ENCODE peak calls at places on chromosome 14, in four cellular contexts. W is HepG2, U is GM12878, S is K562. M is an unnamed sample.

GRCh38 chr14:52797653-52798052 is 6.2 kb upstream of the GNPNAT1 start:
- DNase-seq in W (no peak), U (no peak), S (no peak), M (no peak)

GRCh38 chr14:22303589-22304195 is 285.3 kb downstream of the DAD1 start:
- DNase-seq in W (no peak), U (no peak), S (peak; percentile 15), M (no peak)

GRCh38 chr14:41558527-41558926 is 48.1 kb upstream of the LRFN5 start:
- DNase-seq in W (no peak), U (no peak), S (no peak), M (no peak)

GRCh38 chr14:42200951-42201350 is 594.3 kb downstream of the LRFN5 start:
- DNase-seq in W (no peak), U (no peak), S (no peak), M (no peak)

GRCh38 chr14:23636317-23637211 is at the start of gene DHRS2:
- DNase-seq in W (peak; percentile 100), U (no peak), S (no peak), M (no peak)

GRCh38 chr14:23078692-23079116 is 16.2 kb downstream of the ACIN1 start:
- DNase-seq in W (peak; percentile 76), U (no peak), S (no peak), M (no peak)

GRCh38 chr14:32545109-32545857 is 216.2 kb downstream of the AKAP6 start:
- DNase-seq in W (no peak), U (no peak), S (no peak), M (no peak)

GRCh38 chr14:91805659-91806058 is 61.7 kb downstream of the TC2N start:
- DNase-seq in W (no peak), U (no peak), S (no peak), M (no peak)

GRCh38 chr14:69464829-69465228 is 19.7 kb upstream of the PLEKHD1 start:
- DNase-seq in W (no peak), U (no peak), S (no peak), M (no peak)

GRCh38 chr14:94548999-94549985 is 11.9 kb upstream of the SERPINA4 start:
- DNase-seq in W (peak; percentile 56), U (no peak), S (peak; percentile 64), M (peak; percentile 92)

GRCh38 chr14:31208546-31209424 is 1.2 kb upstream of the HECTD1 start:
- DNase-seq in W (no peak), U (no peak), S (no peak), M (no peak)

GRCh38 chr14:39094515-39094914 is 8.5 kb downstream of the SEC23A start:
- DNase-seq in W (no peak), U (no peak), S (no peak), M (no peak)

GRCh38 chr14:34043627-34044372 is 92.9 kb upstream of the EGLN3 start:
- DNase-seq in W (peak; percentile 99), U (peak; percentile 97), S (peak; percentile 61), M (no peak)

GRCh38 chr14:58071341-58071740 is 80.7 kb downstream of the ARMH4 start:
- DNase-seq in W (no peak), U (no peak), S (no peak), M (no peak)

GRCh38 chr14:32450919-32451675 is 122.0 kb downstream of the AKAP6 start:
- DNase-seq in W (no peak), U (no peak), S (no peak), M (no peak)

GRCh38 chr14:51283402-51283825 is 43.4 kb downstream of the TMX1 start:
- DNase-seq in W (peak; percentile 74), U (no peak), S (peak; percentile 62), M (no peak)

GRCh38 chr14:69242311-69243224 is 17.4 kb upstream of the GALNT16 start:
- DNase-seq in W (peak; percentile 60), U (peak; percentile 13), S (peak; percentile 55), M (peak; percentile 67)

GRCh38 chr14:66563731-66564130 is 55.8 kb downstream of the GPHN start:
- DNase-seq in W (no peak), U (no peak), S (no peak), M (no peak)

GRCh38 chr14:85601246-85601645 is 71.3 kb downstream of the FLRT2 start:
- DNase-seq in W (no peak), U (no peak), S (no peak), M (no peak)

GRCh38 chr14:103718572-103718971 is 3.0 kb downstream of the ZFYVE21 start:
- DNase-seq in W (no peak), U (no peak), S (no peak), M (no peak)

GRCh38 chr14:55221186-55221585 is 29.8 kb upstream of the DLGAP5 start:
- DNase-seq in W (no peak), U (no peak), S (no peak), M (no peak)

GRCh38 chr14:94633116-94633515 is 20.9 kb downstream of the SERPINA3 start:
- DNase-seq in W (no peak), U (no peak), S (no peak), M (no peak)

GRCh38 chr14:95483843-95484165 is 32.6 kb downstream of the SYNE3 start:
- DNase-seq in W (no peak), U (no peak), S (no peak), M (no peak)

GRCh38 chr14:103905861-103906456 is 22.3 kb upstream of the TDRD9 start:
- DNase-seq in W (no peak), U (no peak), S (no peak), M (peak; percentile 61)

GRCh38 chr14:95133282-95133681 is 24.0 kb downstream of the DICER1 start:
- DNase-seq in W (no peak), U (no peak), S (no peak), M (no peak)

GRCh38 chr14:51185180-51185579 is 54.9 kb upstream of the TMX1 start:
- DNase-seq in W (no peak), U (no peak), S (no peak), M (no peak)

GRCh38 chr14:48937796-48938195 is 648.4 kb downstream of the RPS29 start:
- DNase-seq in W (no peak), U (no peak), S (no peak), M (no peak)

GRCh38 chr14:95758331-95758730 is 44.4 kb upstream of the TCL1A start:
- DNase-seq in W (no peak), U (no peak), S (no peak), M (no peak)

GRCh38 chr14:75254901-75255300 is 23.7 kb upstream of the FOS start:
- DNase-seq in W (no peak), U (no peak), S (no peak), M (no peak)

DNA sequence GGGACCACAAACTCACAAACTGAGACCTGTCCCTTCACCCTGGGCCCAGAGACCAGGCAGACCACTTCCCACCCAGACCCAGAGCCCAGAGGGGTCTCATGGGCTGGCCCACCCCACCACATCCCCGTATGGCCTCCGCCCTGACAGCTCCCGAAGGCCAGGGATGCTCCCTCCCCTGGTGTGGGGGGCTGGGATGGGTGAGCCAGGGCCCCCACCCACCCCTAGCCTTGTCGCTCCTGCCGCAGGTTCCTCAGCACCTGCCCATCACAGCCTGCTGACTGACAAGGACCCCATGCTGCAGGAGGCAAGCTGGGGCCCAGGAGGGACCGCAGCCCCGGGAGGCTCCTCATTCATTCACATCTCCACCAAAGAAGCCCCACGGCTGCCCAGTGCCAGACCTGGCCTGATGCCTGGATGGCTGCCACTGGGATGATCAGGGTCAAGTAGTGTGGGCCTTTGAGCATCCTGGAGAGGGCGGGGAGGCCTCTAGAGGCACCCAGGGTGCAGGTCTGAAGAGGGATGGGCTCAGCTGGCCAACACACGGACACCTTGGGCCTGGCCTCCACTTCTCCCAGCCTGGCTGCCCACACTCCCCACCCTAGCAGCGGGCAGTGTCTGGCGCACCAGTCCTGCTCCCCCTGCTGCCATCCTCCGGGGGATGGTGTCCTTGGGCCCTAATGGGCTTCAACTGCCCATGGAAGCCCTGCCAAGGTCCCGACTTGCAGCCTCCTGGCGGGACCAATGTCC is 24.7 kb upstream of the GPR132 start:
- DNase-seq in W (no peak), U (no peak), S (no peak), M (no peak)
- TF ChIP-seq ETV6 in W (no peak), U (no peak), S (no peak), M (no peak)

GRCh38 chr14:88323520-88324199 is 591 bp upstream of the KCNK10 start:
- DNase-seq in W (no peak), U (no peak), S (no peak), M (peak; percentile 70)

GRCh38 chr14:88321692-88322504 is 1.2 kb downstream of the KCNK10 start:
- DNase-seq in W (no peak), U (no peak), S (no peak), M (no peak)

GRCh38 chr14:88325883-88326282 is 2.8 kb upstream of the KCNK10 start:
- DNase-seq in W (no peak), U (no peak), S (no peak), M (no peak)

GRCh38 chr14:88323086-88323519 is at the start of gene KCNK10:
- DNase-seq in W (no peak), U (no peak), S (no peak), M (peak; percentile 47)

GRCh38 chr14:88322505-88323085 is 474 bp downstream of the KCNK10 start:
- DNase-seq in W (no peak), U (no peak), S (no peak), M (no peak)
- TF ChIP-seq MAX in W (no peak), U (no peak), S (no peak), M (no peak)

GRCh38 chr14:20327005-20327869 is 5.8 kb downstream of the CCNB1IP1 start:
- DNase-seq in W (peak; percentile 79), U (peak; percentile 35), S (no peak), M (no peak)
- TF ChIP-seq ETV6 in W (no peak), U (no peak), S (no peak), M (no peak)

DNA sequence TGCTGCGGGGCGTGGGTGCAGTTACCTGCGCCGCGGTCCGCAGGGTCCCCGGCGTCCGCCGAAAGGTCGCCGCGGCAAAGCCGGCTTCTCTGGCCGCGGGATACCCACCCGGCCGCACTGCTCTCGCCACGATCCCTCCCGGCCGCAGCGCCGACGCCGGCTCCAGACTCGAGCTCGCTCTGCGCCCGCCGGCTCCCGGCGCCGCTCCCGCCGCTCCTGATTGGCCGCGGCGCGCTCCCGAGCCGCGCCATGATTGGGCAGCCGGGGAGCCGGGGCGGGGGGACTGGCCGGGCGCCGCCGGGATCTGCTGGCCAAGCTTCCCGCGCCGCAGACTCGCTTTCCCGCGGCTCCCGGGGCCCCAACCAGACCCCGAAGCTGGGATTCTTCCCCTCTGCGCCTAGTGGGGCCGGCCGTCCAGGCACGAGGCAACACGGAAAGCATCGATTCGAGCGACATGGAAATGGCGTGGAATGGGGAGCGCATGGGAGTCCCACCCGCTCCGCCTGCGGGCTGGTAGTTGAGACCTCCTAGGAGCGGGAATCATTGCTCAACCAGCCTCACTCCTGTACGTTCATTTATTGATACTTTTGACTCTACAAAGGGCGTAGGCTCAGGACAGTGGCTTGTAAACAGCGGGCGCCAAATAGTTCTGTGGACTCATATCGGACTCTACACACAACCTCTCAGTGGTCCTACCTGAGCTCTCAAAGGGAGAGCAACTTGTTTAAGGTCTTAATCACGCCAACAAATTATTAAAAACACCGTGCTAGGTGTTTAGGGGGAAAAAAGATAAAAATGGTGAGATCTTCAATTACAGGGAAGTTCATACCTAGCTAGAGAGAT is 36.4 kb upstream of the STON2 start:
- DNase-seq in W (peak; percentile 54), U (no peak), S (peak; percentile 93), M (peak; percentile 84)
- TF ChIP-seq MAX in W (peak; percentile 75), U (no peak), S (no peak), M (peak; percentile 68)

GRCh38 chr14:71071042-71071441 is 163.8 kb downstream of the PCNX1 start:
- DNase-seq in W (no peak), U (no peak), S (no peak), M (no peak)

GRCh38 chr14:71070169-71070568 is 162.9 kb downstream of the PCNX1 start:
- DNase-seq in W (no peak), U (no peak), S (no peak), M (no peak)
- TF ChIP-seq ETV6 in W (no peak), U (no peak), S (no peak), M (no peak)

M was measured in WTC11.